ENCODE peak calls at places on chromosomes 11 and 22, in six cellular contexts. Y is tibial artery, O is cardiac muscle cell, V is left ventricle myocardium inferior, I is fibroblast of lung, D is A673. P is an unnamed sample.

GRCh38 chr22:17400305-17400704 is 31.0 kb downstream of the CECR2 start:
- DNase-seq in I (no peak), O (peak; percentile 30), D (no peak), Y (no peak), V (no peak), P (no peak)

GRCh38 chr11:22690891-22691290 is 24.5 kb downstream of the GAS2 start:
- DNase-seq in Y (no peak), D (no peak), V (no peak), O (no peak), I (no peak), P (no peak)

GRCh38 chr11:134584706-134585445 is 172.8 kb upstream of the B3GAT1 start:
- DNase-seq in I (no peak), Y (no peak), O (no peak), V (no peak), D (no peak), P (no peak)

GRCh38 chr11:71470956-71471355 is 18.0 kb downstream of the NADSYN1 start:
- DNase-seq in D (no peak), I (no peak), Y (peak; percentile 15), V (no peak), O (no peak), P (no peak)

GRCh38 chr11:19766206-19766605 is 53.6 kb downstream of the NAV2 start:
- DNase-seq in V (no peak), I (peak; percentile 25), Y (no peak), D (no peak), O (no peak), P (no peak)

GRCh38 chr22:17921871-17922821 is 102.2 kb downstream of the MICAL3 start:
- DNase-seq in V (peak; percentile 54), O (no peak), I (peak; percentile 42), D (no peak), Y (no peak), P (no peak)

GRCh38 chr11:44403176-44403575 is 93.2 kb upstream of the ALX4 start:
- DNase-seq in I (no peak), D (no peak), O (no peak), Y (no peak), V (no peak), P (no peak)

GRCh38 chr11:34652191-34652958 is 31.5 kb downstream of the EHF start:
- DNase-seq in I (peak; percentile 40), D (no peak), O (no peak), V (no peak), Y (no peak), P (no peak)

GRCh38 chr11:85626496-85626895 is 648 bp downstream of the DLG2 start:
- DNase-seq in V (no peak), D (no peak), Y (no peak), O (no peak), I (no peak), P (no peak)

GRCh38 chr11:62370743-62371440 is 33.6 kb downstream of the ASRGL1 start:
- DNase-seq in O (peak; percentile 6), Y (no peak), D (no peak), V (no peak), I (no peak), P (no peak)

DNA sequence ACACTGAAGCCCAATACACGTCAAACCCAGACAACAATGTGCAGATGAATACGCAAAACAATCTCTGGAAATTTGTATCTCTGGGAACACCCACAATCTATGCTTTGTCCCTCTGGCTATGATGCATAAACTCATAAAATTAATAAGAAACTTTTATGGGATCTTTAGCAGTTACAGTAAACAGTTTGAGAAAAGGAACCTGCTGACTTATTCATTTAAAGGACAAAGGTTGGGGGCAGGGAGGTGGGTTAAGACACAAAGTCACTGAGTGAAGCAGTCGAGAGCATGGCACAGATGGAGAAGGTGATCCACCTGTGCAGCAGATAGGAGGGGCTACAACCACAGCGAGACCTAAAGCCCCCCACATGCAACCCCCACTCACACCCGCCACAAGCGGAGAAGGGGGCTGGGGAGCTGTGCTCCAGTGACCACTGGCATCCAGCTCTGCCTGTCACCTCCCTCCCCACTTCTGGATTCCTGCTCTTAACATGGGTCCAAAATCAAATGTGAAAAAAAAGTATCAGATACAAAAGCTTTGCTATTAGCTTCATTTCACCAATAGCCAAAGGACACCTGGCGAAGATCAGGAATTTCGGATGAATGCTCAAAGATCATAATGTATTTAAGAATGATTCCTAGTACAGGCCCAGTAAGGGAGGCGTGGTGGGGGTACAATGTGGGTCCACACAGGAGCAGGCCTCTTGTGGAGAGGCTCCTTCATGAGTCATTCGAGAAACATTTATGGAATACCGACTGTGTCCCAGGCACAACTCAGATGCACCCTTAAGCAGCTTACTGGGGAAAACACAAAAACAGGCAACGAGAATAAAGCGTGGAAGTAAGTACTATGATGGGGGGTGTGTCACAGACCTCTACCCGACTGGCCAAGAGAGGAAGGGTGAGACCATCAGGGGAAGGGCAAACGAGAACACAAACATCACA is 44.8 kb downstream of the SMCO4 start:
- DNase-seq in Y (no peak), I (peak; percentile 84), V (no peak), O (peak; percentile 49), D (no peak), P (no peak)
- TF ChIP-seq CTCF in Y (no peak), I (no peak), V (no peak), O (no peak), D (no peak), P (no peak)

DNA sequence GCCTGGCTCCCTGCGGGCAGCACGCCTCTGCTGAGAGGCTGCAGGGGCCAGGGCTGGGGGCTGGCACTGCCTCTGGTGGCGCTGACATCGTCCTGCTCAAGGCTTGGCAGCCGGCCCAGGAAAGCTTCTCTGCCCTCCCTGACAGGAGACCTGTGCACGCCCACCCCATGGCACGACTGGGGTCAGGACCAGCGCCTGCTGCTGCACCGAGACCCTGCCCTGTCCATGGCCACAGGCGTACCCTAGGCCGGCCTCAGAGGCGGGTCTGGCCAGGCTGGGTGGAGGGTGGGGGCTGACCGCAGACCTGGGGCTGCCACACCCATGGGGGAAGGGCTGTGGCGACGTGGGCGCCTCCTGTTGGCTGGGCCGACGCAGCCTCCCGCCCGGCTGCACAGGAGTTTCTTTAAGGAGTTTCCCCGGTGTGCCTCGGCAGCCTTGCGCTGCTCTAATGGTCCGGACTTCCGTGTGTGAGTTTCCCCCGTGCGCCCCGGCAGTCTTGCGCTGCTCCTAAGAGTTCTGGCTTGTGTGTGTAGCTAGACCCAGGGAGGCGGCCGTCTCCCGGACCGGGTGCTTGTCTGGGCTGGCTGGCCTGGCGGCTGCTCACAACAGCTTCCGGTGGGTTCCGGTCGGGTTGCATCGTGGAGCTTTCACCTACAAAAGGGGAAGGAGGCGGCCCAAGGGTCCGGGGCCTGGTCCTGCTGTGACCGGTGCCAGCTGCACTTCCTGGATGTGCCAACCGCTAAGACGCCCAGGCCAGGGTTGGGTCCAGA is 4.7 kb downstream of the TRABD start:
- DNase-seq in O (peak; percentile 50), D (peak; percentile 72), V (peak; percentile 84), I (peak; percentile 55), Y (peak; percentile 83), P (no peak)
- TF ChIP-seq CTCF in O (peak; percentile 32), D (peak; percentile 45), V (peak; percentile 45), I (peak; percentile 42), Y (no peak), P (peak; percentile 38)

GRCh38 chr22:23713696-23714595 is 23.1 kb downstream of the RGL4 start:
- DNase-seq in V (no peak), I (no peak), Y (no peak), D (no peak), O (no peak), P (no peak)

GRCh38 chr22:23712256-23712655 is 21.4 kb downstream of the RGL4 start:
- DNase-seq in O (no peak), I (no peak), D (no peak), V (no peak), Y (no peak), P (no peak)

GRCh38 chr22:23716811-23717801 is 26.3 kb downstream of the RGL4 start:
- DNase-seq in I (peak; percentile 86), D (peak; percentile 94), V (peak; percentile 87), Y (peak; percentile 88), O (peak; percentile 91), P (peak; percentile 91)

GRCh38 chr22:23715811-23716355 is 25.1 kb downstream of the RGL4 start:
- DNase-seq in Y (no peak), D (no peak), O (peak; percentile 23), V (no peak), I (peak; percentile 3), P (no peak)

DNA sequence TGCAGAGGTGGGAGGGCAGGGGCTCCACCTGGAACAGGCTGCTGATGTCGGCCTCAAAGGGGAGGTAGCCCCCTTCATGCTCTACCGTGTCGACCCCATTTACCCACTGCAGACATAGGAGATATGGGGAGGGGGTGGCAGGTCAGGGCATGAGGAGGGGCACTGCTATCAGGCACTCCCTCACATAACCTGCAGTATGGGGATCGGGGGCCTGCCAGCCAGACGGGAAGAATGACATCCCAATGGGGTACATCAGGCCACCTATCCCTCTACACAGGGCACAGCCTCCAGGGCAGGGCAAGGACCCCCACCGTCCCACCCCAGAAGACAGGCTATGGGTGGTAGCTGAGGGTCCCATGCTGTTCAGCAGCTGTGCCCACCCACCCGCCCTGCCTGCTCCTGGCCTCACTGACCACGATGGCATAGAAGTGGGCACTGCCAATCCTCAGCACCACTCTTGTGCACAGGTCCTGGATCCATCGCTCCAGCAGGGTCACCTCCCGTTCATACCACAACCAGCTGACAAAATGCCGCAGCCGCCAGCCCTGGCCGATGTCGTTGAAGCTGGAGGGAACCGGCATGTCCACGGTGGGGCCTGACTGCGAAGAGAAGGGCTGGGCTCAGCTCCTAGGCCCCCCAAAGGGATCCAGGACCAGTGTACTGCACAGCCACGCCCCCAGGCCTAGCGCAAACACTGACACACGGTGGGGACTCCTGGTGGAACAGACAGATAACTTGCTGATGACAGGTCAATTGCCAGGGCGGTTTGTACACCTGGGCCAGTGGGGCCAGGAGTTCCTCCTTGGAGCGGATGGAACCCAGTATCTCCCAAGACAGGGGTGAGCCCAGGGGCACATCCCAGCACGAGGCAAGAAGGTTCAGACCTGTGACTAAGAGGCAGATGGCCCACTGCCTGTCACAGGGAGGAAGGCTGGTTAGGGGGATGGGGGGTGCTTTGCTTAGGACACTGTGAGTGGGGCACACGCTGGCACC is 24.1 kb downstream of the RGL4 start:
- DNase-seq in O (no peak), V (no peak), Y (no peak), D (no peak), I (no peak), P (no peak)
- TF ChIP-seq CTCF in O (no peak), V (no peak), Y (no peak), D (no peak), I (no peak), P (no peak)

GRCh38 chr11:127000991-127001390 is 421 bp upstream of the KIRREL3 start:
- DNase-seq in I (peak; percentile 44), D (no peak), V (no peak), Y (no peak), O (no peak), P (no peak)

GRCh38 chr11:127000291-127000968 is at the start of gene KIRREL3:
- DNase-seq in O (peak; percentile 9), D (peak; percentile 35), Y (no peak), V (no peak), I (peak; percentile 48), P (peak; percentile 36)

GRCh38 chr11:127006311-127006710 is 5.7 kb upstream of the KIRREL3 start:
- DNase-seq in Y (no peak), O (no peak), D (no peak), V (no peak), I (peak; percentile 69), P (no peak)

GRCh38 chr11:127002669-127003259 is 2.2 kb upstream of the KIRREL3 start:
- DNase-seq in O (no peak), V (no peak), Y (no peak), D (no peak), I (no peak), P (no peak)

GRCh38 chr11:127003260-127003981 is 2.9 kb upstream of the KIRREL3 start:
- DNase-seq in O (no peak), Y (no peak), I (peak; percentile 72), V (no peak), D (peak; percentile 56), P (peak; percentile 88)
- TF ChIP-seq CTCF in O (peak; percentile 22), Y (no peak), I (peak; percentile 7), V (peak; percentile 23), D (peak; percentile 58), P (peak; percentile 76)

P was measured in WERI-Rb-1.